ENCODE peak calls at places on chromosome 11, in four cellular contexts. C, P, F and Q are unnamed samples. For H3K9me3, the result is how much of the 10 kb centered on the place peaks cover.

GRCh38 chr11:118635237-118635591 is 27.8 kb downstream of the PHLDB1 start:
- DNase-seq in C (no peak), P (no peak), F (no peak), Q (no peak)

GRCh38 chr11:62151737-62152102 is 27.9 kb downstream of the INCENP start:
- DNase-seq in C (no peak), P (no peak), F (no peak), Q (no peak)

GRCh38 chr11:95519912-95520311 is 269.7 kb downstream of the FAM76B start:
- DNase-seq in C (no peak), P (no peak), F (no peak), Q (no peak)

GRCh38 chr11:44014968-44015623 is 32.7 kb upstream of the ACCSL start:
- DNase-seq in C (peak), P (peak), F (no peak), Q (no peak)

GRCh38 chr11:121575250-121575962 is 122.6 kb upstream of the SORL1-AS1 start:
- DNase-seq in C (peak), P (no peak), F (no peak), Q (no peak)

GRCh38 chr11:134949121-134949591 is 537.1 kb upstream of the B3GAT1 start:
- DNase-seq in C (peak), P (no peak), F (no peak), Q (no peak)

GRCh38 chr11:121591405-121592033 is 138.8 kb upstream of the SORL1-AS1 start:
- DNase-seq in C (peak), P (peak), F (peak), Q (peak)

GRCh38 chr11:3803726-3804510 is 4.4 kb upstream of the PGAP2 start:
- DNase-seq in C (peak), P (no peak), F (no peak), Q (no peak)

GRCh38 chr11:75169101-75169885 is 18.4 kb downstream of the SLCO2B1 start:
- DNase-seq in C (no peak), P (no peak), F (no peak), Q (no peak)

GRCh38 chr11:90124371-90124770 is 10.1 kb upstream of the NAALAD2 start:
- DNase-seq in C (no peak), P (no peak), F (no peak), Q (no peak)

GRCh38 chr11:116840224-116840745 is 2.9 kb upstream of the APOA1 start:
- DNase-seq in C (peak), P (peak), F (no peak), Q (no peak)

GRCh38 chr11:91761406-91762027 is 463.1 kb upstream of the FAT3 start:
- DNase-seq in C (no peak), P (no peak), F (peak), Q (no peak)

GRCh38 chr11:100830978-100831732 is 144.1 kb downstream of the ARHGAP42 start:
- DNase-seq in C (peak), P (no peak), F (no peak), Q (no peak)

GRCh38 chr11:34585304-34585869 is 35.5 kb upstream of the EHF start:
- DNase-seq in C (no peak), P (no peak), F (no peak), Q (no peak)

GRCh38 chr11:79229047-79229446 is 211.8 kb downstream of the TENM4 start:
- DNase-seq in C (no peak), P (no peak), F (no peak), Q (no peak)

GRCh38 chr11:74592063-74592440 is 330 bp upstream of the POLD3 start:
- DNase-seq in C (peak), P (no peak), F (no peak), Q (no peak)

DNA sequence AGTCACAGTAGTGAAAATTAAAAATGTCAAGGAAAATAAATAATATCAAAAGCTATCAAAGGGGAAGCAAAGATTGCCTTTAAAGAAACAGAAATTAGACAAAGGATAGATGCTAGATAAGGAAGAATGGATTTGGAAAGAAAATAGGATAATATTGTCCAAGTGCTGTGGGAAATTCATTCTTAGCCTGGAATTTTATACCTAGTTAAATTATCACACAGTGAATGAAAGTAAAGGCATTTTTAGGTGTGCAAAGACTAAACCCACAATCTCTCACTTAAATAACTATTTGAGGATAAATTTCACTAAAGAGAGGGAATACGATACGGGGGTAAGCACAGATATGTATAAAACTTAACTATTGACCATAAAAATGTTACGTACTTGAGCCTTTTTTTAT is 511.1 kb downstream of the TMEM135 start:
- DNase-seq in C (no peak), P (no peak), F (no peak), Q (no peak)
- H3K9me3 ChIP-seq in C (under half), P (under half), F (under half), Q (under half)

GRCh38 chr11:107014871-107015270 is 3.4 kb downstream of the GUCY1A2 start:
- DNase-seq in C (peak), P (no peak), F (no peak), Q (no peak)

GRCh38 chr11:107018902-107019493 is 722 bp upstream of the GUCY1A2 start:
- DNase-seq in C (peak), P (peak), F (peak), Q (no peak)

GRCh38 chr11:107017433-107018227 is 646 bp downstream of the GUCY1A2 start:
- DNase-seq in C (peak), P (peak), F (peak), Q (no peak)

GRCh38 chr11:107018274-107018901 is at the start of gene GUCY1A2:
- DNase-seq in C (peak), P (peak), F (peak), Q (no peak)

GRCh38 chr11:107017104-107017432 is 1.2 kb downstream of the GUCY1A2 start:
- DNase-seq in C (no peak), P (no peak), F (no peak), Q (no peak)
- H3K9ac ChIP-seq in C (no peak), P (no peak), F (no peak), Q (no peak)

GRCh38 chr11:63493127-63493526 is 2.2 kb upstream of the PLAAT5 start:
- DNase-seq in C (no peak), P (no peak), F (no peak), Q (no peak)
- H3K9me3 ChIP-seq in C (under half), P (under half), F (under half), Q (under half)

GRCh38 chr11:13260196-13260962 is 17.2 kb upstream of the BMAL1 start:
- DNase-seq in C (peak), P (no peak), F (no peak), Q (no peak)
- H3K9ac ChIP-seq in C (peak), P (no peak), F (no peak), Q (no peak)

GRCh38 chr11:31799036-31799793 is 11.9 kb downstream of the PAX6 start:
- DNase-seq in C (no peak), P (no peak), F (no peak), Q (no peak)

GRCh38 chr11:31799794-31800397 is 11.2 kb downstream of the PAX6 start:
- DNase-seq in C (no peak), P (no peak), F (no peak), Q (no peak)

GRCh38 chr11:31797227-31798056 is 13.7 kb downstream of the PAX6 start:
- DNase-seq in C (no peak), P (no peak), F (no peak), Q (no peak)

GRCh38 chr11:31796523-31797226 is 14.4 kb downstream of the PAX6 start:
- DNase-seq in C (no peak), P (no peak), F (no peak), Q (no peak)

GRCh38 chr11:31798057-31799035 is 12.8 kb downstream of the PAX6 start:
- DNase-seq in C (peak), P (peak), F (no peak), Q (peak)
- H3K9me3 ChIP-seq in C (under half), P (under half), F (under half), Q (under half)

GRCh38 chr11:36090351-36091245 is 146.7 kb downstream of the LDLRAD3 start:
- DNase-seq in C (no peak), P (peak), F (no peak), Q (no peak)
- H3K9ac ChIP-seq in C (no peak), P (no peak), F (no peak), Q (no peak)